ENCODE peak calls at places on chromosome 21, in seven cellular contexts. One of them, this sample, is unnamed.

GRCh38 chr21:22898061-22898460 is 1899.9 kb downstream of the NCAM2 start:
- DNase-seq in neural progenitor cell: no peak
- DNase-seq in IMR-90: no peak
- DNase-seq in brain microvascular endothelial cell: no peak
- DNase-seq in pancreas: no peak
- DNase-seq in cardiac muscle cell: no peak
- DNase-seq in thoracic aorta: no peak
- DNase-seq in this sample: no peak

GRCh38 chr21:31788581-31788980 is 56.7 kb upstream of the SCAF4 start:
- DNase-seq in neural progenitor cell: no peak
- DNase-seq in IMR-90: no peak
- DNase-seq in brain microvascular endothelial cell: no peak
- DNase-seq in pancreas: no peak
- DNase-seq in cardiac muscle cell: no peak
- DNase-seq in thoracic aorta: no peak
- DNase-seq in this sample: no peak

GRCh38 chr21:31173881-31174555 is 135.7 kb upstream of the KRTAP19-8 start:
- DNase-seq in neural progenitor cell: peak
- DNase-seq in IMR-90: no peak
- DNase-seq in brain microvascular endothelial cell: no peak
- DNase-seq in pancreas: no peak
- DNase-seq in cardiac muscle cell: peak
- DNase-seq in thoracic aorta: no peak
- DNase-seq in this sample: no peak

GRCh38 chr21:22421416-22422190 is 1423.4 kb downstream of the NCAM2 start:
- DNase-seq in neural progenitor cell: no peak
- DNase-seq in IMR-90: no peak
- DNase-seq in brain microvascular endothelial cell: no peak
- DNase-seq in pancreas: no peak
- DNase-seq in cardiac muscle cell: no peak
- DNase-seq in thoracic aorta: no peak
- DNase-seq in this sample: no peak

GRCh38 chr21:39084979-39085729 is 98.1 kb downstream of the PSMG1 start:
- DNase-seq in neural progenitor cell: no peak
- DNase-seq in IMR-90: no peak
- DNase-seq in brain microvascular endothelial cell: no peak
- DNase-seq in pancreas: no peak
- DNase-seq in cardiac muscle cell: no peak
- DNase-seq in thoracic aorta: no peak
- DNase-seq in this sample: no peak

GRCh38 chr21:39867198-39867650 is at the start of gene PCP4:
- DNase-seq in neural progenitor cell: peak
- DNase-seq in IMR-90: no peak
- DNase-seq in brain microvascular endothelial cell: peak
- DNase-seq in pancreas: peak
- DNase-seq in cardiac muscle cell: peak
- DNase-seq in thoracic aorta: no peak
- DNase-seq in this sample: peak

GRCh38 chr21:39083377-39084008 is 99.8 kb downstream of the PSMG1 start:
- DNase-seq in neural progenitor cell: no peak
- DNase-seq in IMR-90: no peak
- DNase-seq in brain microvascular endothelial cell: no peak
- DNase-seq in pancreas: no peak
- DNase-seq in cardiac muscle cell: peak
- DNase-seq in thoracic aorta: no peak
- DNase-seq in this sample: peak

GRCh38 chr21:42111811-42112210 is 40.7 kb downstream of the UMODL1 start:
- DNase-seq in neural progenitor cell: no peak
- DNase-seq in IMR-90: no peak
- DNase-seq in brain microvascular endothelial cell: no peak
- DNase-seq in pancreas: no peak
- DNase-seq in cardiac muscle cell: no peak
- DNase-seq in thoracic aorta: no peak
- DNase-seq in this sample: no peak

GRCh38 chr21:41627428-41627827 is 119.5 kb upstream of the TMPRSS2 start:
- DNase-seq in neural progenitor cell: no peak
- DNase-seq in IMR-90: peak
- DNase-seq in brain microvascular endothelial cell: no peak
- DNase-seq in pancreas: no peak
- DNase-seq in cardiac muscle cell: no peak
- DNase-seq in thoracic aorta: no peak
- DNase-seq in this sample: no peak

GRCh38 chr21:30612132-30612531 is 1.6 kb downstream of the KRTAP6-1 start:
- DNase-seq in neural progenitor cell: no peak
- DNase-seq in IMR-90: no peak
- DNase-seq in brain microvascular endothelial cell: no peak
- DNase-seq in pancreas: no peak
- DNase-seq in cardiac muscle cell: no peak
- DNase-seq in thoracic aorta: no peak
- DNase-seq in this sample: no peak

GRCh38 chr21:29382029-29382654 is 83.4 kb downstream of the BACH1 start:
- DNase-seq in neural progenitor cell: no peak
- DNase-seq in IMR-90: peak
- DNase-seq in brain microvascular endothelial cell: peak
- DNase-seq in pancreas: no peak
- DNase-seq in cardiac muscle cell: peak
- DNase-seq in thoracic aorta: no peak
- DNase-seq in this sample: peak

GRCh38 chr21:41626038-41626437 is 118.1 kb upstream of the TMPRSS2 start:
- DNase-seq in neural progenitor cell: no peak
- DNase-seq in IMR-90: no peak
- DNase-seq in brain microvascular endothelial cell: no peak
- DNase-seq in pancreas: no peak
- DNase-seq in cardiac muscle cell: no peak
- DNase-seq in thoracic aorta: no peak
- DNase-seq in this sample: no peak

GRCh38 chr21:42988234-42988965 is 14.0 kb downstream of the PKNOX1 start:
- DNase-seq in neural progenitor cell: no peak
- DNase-seq in IMR-90: peak
- DNase-seq in brain microvascular endothelial cell: no peak
- DNase-seq in pancreas: no peak
- DNase-seq in cardiac muscle cell: peak
- DNase-seq in thoracic aorta: no peak
- DNase-seq in this sample: no peak

GRCh38 chr21:39097981-39098380 is 85.3 kb downstream of the PSMG1 start:
- DNase-seq in neural progenitor cell: no peak
- DNase-seq in IMR-90: no peak
- DNase-seq in brain microvascular endothelial cell: no peak
- DNase-seq in pancreas: no peak
- DNase-seq in cardiac muscle cell: no peak
- DNase-seq in thoracic aorta: no peak
- DNase-seq in this sample: no peak

GRCh38 chr21:42262826-42263225 is 43.9 kb downstream of the ABCG1 start:
- DNase-seq in neural progenitor cell: no peak
- DNase-seq in IMR-90: peak
- DNase-seq in brain microvascular endothelial cell: no peak
- DNase-seq in pancreas: peak
- DNase-seq in cardiac muscle cell: peak
- DNase-seq in thoracic aorta: peak
- DNase-seq in this sample: peak

GRCh38 chr21:29149771-29150425 is 19.5 kb downstream of the MAP3K7CL start:
- DNase-seq in neural progenitor cell: no peak
- DNase-seq in IMR-90: peak
- DNase-seq in brain microvascular endothelial cell: peak
- DNase-seq in pancreas: no peak
- DNase-seq in cardiac muscle cell: peak
- DNase-seq in thoracic aorta: no peak
- DNase-seq in this sample: no peak

GRCh38 chr21:42097860-42098259 is 26.7 kb downstream of the UMODL1 start:
- DNase-seq in neural progenitor cell: no peak
- DNase-seq in IMR-90: peak
- DNase-seq in brain microvascular endothelial cell: peak
- DNase-seq in pancreas: no peak
- DNase-seq in cardiac muscle cell: peak
- DNase-seq in thoracic aorta: peak
- DNase-seq in this sample: peak

DNA sequence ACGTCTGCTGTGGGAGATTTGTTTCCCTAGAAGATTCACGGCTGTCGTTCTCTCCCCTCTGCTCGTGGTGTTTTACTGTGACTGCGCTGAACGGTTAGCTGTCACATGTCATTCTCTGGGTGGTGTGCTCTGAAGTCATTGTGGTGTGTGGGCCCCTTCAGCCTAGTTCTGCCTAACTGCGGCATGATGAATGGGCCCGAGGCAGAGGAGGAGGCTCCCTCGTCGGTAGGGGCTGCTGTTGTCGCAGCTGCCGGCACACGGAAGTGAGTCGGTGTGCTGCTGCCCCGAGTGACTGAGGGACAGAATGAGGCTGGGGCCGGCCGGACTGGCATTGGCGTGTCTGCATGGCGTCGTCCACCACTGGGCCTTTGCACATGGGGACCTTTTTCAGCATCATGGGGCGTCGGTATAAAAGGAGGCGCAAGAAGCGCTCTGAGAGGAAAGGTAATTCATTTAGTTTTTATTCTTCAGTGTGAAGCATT is 77.9 kb downstream of the ADARB1 start:
- DNase-seq in neural progenitor cell: peak
- DNase-seq in IMR-90: no peak
- DNase-seq in brain microvascular endothelial cell: peak
- DNase-seq in pancreas: no peak
- DNase-seq in cardiac muscle cell: no peak
- DNase-seq in thoracic aorta: no peak
- DNase-seq in this sample: no peak
- TF ChIP-seq CTCF in neural progenitor cell: peak
- TF ChIP-seq CTCF in IMR-90: peak
- TF ChIP-seq CTCF in brain microvascular endothelial cell: peak
- TF ChIP-seq CTCF in pancreas: no peak
- TF ChIP-seq CTCF in cardiac muscle cell: peak
- TF ChIP-seq CTCF in thoracic aorta: no peak
- TF ChIP-seq CTCF in this sample: no peak

GRCh38 chr21:15037095-15037730 is 27.6 kb downstream of the NRIP1 start:
- DNase-seq in neural progenitor cell: no peak
- DNase-seq in IMR-90: no peak
- DNase-seq in brain microvascular endothelial cell: no peak
- DNase-seq in pancreas: no peak
- DNase-seq in cardiac muscle cell: no peak
- DNase-seq in thoracic aorta: no peak
- DNase-seq in this sample: no peak
- H3K27ac ChIP-seq in neural progenitor cell: no peak
- H3K27ac ChIP-seq in IMR-90: no peak
- H3K27ac ChIP-seq in brain microvascular endothelial cell: no peak
- H3K27ac ChIP-seq in pancreas: no peak
- H3K27ac ChIP-seq in cardiac muscle cell: no peak
- H3K27ac ChIP-seq in thoracic aorta: no peak
- H3K27ac ChIP-seq in this sample: no peak

GRCh38 chr21:34509151-34509550 is 2.9 kb downstream of the KCNE1 start:
- DNase-seq in neural progenitor cell: no peak
- DNase-seq in IMR-90: no peak
- DNase-seq in brain microvascular endothelial cell: no peak
- DNase-seq in pancreas: no peak
- DNase-seq in cardiac muscle cell: no peak
- DNase-seq in thoracic aorta: no peak
- DNase-seq in this sample: no peak

GRCh38 chr21:34511787-34512451 is at the start of gene KCNE1:
- DNase-seq in neural progenitor cell: no peak
- DNase-seq in IMR-90: no peak
- DNase-seq in brain microvascular endothelial cell: no peak
- DNase-seq in pancreas: no peak
- DNase-seq in cardiac muscle cell: peak
- DNase-seq in thoracic aorta: no peak
- DNase-seq in this sample: no peak

GRCh38 chr21:34511154-34511553 is 856 bp downstream of the KCNE1 start:
- DNase-seq in neural progenitor cell: no peak
- DNase-seq in IMR-90: no peak
- DNase-seq in brain microvascular endothelial cell: no peak
- DNase-seq in pancreas: no peak
- DNase-seq in cardiac muscle cell: peak
- DNase-seq in thoracic aorta: no peak
- DNase-seq in this sample: no peak

GRCh38 chr21:34513109-34513675 is 1.2 kb upstream of the KCNE1 start:
- DNase-seq in neural progenitor cell: peak
- DNase-seq in IMR-90: no peak
- DNase-seq in brain microvascular endothelial cell: no peak
- DNase-seq in pancreas: no peak
- DNase-seq in cardiac muscle cell: peak
- DNase-seq in thoracic aorta: no peak
- DNase-seq in this sample: no peak

GRCh38 chr21:34510148-34511142 is 1.6 kb downstream of the KCNE1 start:
- DNase-seq in neural progenitor cell: peak
- DNase-seq in IMR-90: peak
- DNase-seq in brain microvascular endothelial cell: peak
- DNase-seq in pancreas: peak
- DNase-seq in cardiac muscle cell: peak
- DNase-seq in thoracic aorta: peak
- DNase-seq in this sample: no peak
- TF ChIP-seq CTCF in neural progenitor cell: peak
- TF ChIP-seq CTCF in IMR-90: peak
- TF ChIP-seq CTCF in brain microvascular endothelial cell: peak
- TF ChIP-seq CTCF in pancreas: peak
- TF ChIP-seq CTCF in cardiac muscle cell: peak
- TF ChIP-seq CTCF in thoracic aorta: peak
- TF ChIP-seq CTCF in this sample: no peak

GRCh38 chr21:35933466-35933865 is 126.9 kb downstream of the SETD4 start:
- DNase-seq in neural progenitor cell: peak
- DNase-seq in IMR-90: peak
- DNase-seq in brain microvascular endothelial cell: peak
- DNase-seq in pancreas: no peak
- DNase-seq in cardiac muscle cell: peak
- DNase-seq in thoracic aorta: peak
- DNase-seq in this sample: peak
- H3K27ac ChIP-seq in neural progenitor cell: no peak
- H3K27ac ChIP-seq in IMR-90: peak
- H3K27ac ChIP-seq in brain microvascular endothelial cell: peak
- H3K27ac ChIP-seq in pancreas: no peak
- H3K27ac ChIP-seq in cardiac muscle cell: no peak
- H3K27ac ChIP-seq in thoracic aorta: no peak
- H3K27ac ChIP-seq in this sample: no peak

GRCh38 chr21:27476696-27477095 is 509.8 kb upstream of the ADAMTS5 start:
- DNase-seq in neural progenitor cell: no peak
- DNase-seq in IMR-90: peak
- DNase-seq in brain microvascular endothelial cell: peak
- DNase-seq in pancreas: no peak
- DNase-seq in cardiac muscle cell: peak
- DNase-seq in thoracic aorta: no peak
- DNase-seq in this sample: no peak
- TF ChIP-seq CTCF in neural progenitor cell: no peak
- TF ChIP-seq CTCF in IMR-90: peak
- TF ChIP-seq CTCF in brain microvascular endothelial cell: peak
- TF ChIP-seq CTCF in pancreas: peak
- TF ChIP-seq CTCF in cardiac muscle cell: peak
- TF ChIP-seq CTCF in thoracic aorta: no peak
- TF ChIP-seq CTCF in this sample: no peak

GRCh38 chr21:37915941-37916794 is at the start of gene KCNJ6:
- DNase-seq in neural progenitor cell: peak
- DNase-seq in IMR-90: peak
- DNase-seq in brain microvascular endothelial cell: peak
- DNase-seq in pancreas: peak
- DNase-seq in cardiac muscle cell: peak
- DNase-seq in thoracic aorta: no peak
- DNase-seq in this sample: peak
- H3K27ac ChIP-seq in neural progenitor cell: no peak
- H3K27ac ChIP-seq in IMR-90: no peak
- H3K27ac ChIP-seq in brain microvascular endothelial cell: no peak
- H3K27ac ChIP-seq in pancreas: no peak
- H3K27ac ChIP-seq in cardiac muscle cell: no peak
- H3K27ac ChIP-seq in thoracic aorta: no peak
- H3K27ac ChIP-seq in this sample: no peak

DNA sequence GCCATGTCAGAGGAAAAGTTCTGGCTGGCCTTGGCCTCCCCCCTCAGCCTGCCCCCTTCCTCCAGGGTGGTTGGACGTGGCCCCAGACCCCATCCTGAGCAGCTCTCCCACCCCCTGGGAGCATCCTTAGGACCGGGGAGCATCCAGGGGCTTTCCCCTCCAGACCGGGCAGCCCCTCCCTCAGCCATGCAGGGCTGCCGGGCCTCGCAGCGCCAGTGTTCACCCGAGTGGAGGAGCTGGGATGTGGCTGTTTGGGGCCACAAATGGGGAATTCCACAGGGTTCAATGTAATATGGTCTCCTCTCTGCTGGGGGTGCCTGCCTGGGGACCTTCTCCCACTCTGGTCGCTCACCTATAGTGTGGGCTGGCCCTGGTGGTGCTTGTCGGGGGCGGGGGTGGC is 4.2 kb upstream of the PFKL start:
- DNase-seq in neural progenitor cell: no peak
- DNase-seq in IMR-90: no peak
- DNase-seq in brain microvascular endothelial cell: no peak
- DNase-seq in pancreas: peak
- DNase-seq in cardiac muscle cell: no peak
- DNase-seq in thoracic aorta: no peak
- DNase-seq in this sample: no peak
- TF ChIP-seq CTCF in neural progenitor cell: no peak
- TF ChIP-seq CTCF in IMR-90: no peak
- TF ChIP-seq CTCF in brain microvascular endothelial cell: no peak
- TF ChIP-seq CTCF in pancreas: no peak
- TF ChIP-seq CTCF in cardiac muscle cell: no peak
- TF ChIP-seq CTCF in thoracic aorta: no peak
- TF ChIP-seq CTCF in this sample: no peak

This sample was measured in RWPE1.